ENCODE peak calls at places on chromosomes 4 and X, in six cellular contexts. S is EL; O is activated CD4-positive, alpha-beta memory T cell treated with anti-CD3 and anti-CD28 coated beads for 36 hours; L is colonic mucosa; U is ureter; C is HEK293T. J is an unnamed sample.

GRCh38 chr4:137994858-137995257 is 247.3 kb downstream of the SLC7A11 start:
- DNase-seq in S (peak), O (no peak), L (no peak), U (no peak), C (no peak), J (no peak)

GRCh38 chr4:10662937-10663336 is 21.6 kb downstream of the CLNK start:
- DNase-seq in S (no peak), O (no peak), L (no peak), U (no peak), C (no peak), J (no peak)

GRCh38 chr4:133402616-133403015 is 253.5 kb downstream of the PCDH10 start:
- DNase-seq in S (peak), O (no peak), L (no peak), U (no peak), C (no peak), J (no peak)

GRCh38 chrX:7086384-7086783 is 61.1 kb upstream of the STS start:
- DNase-seq in S (peak), O (no peak), L (no peak), U (no peak), C (no peak), J (no peak)

GRCh38 chrX:53305996-53306937 is 24.9 kb upstream of the IQSEC2 start:
- DNase-seq in S (no peak), O (no peak), L (no peak), U (no peak), C (no peak), J (no peak)

GRCh38 chr4:148515248-148515647 is 73.0 kb upstream of the NR3C2 start:
- DNase-seq in S (peak), O (no peak), L (no peak), U (no peak), C (no peak), J (no peak)

GRCh38 chr4:189773909-189774308 is 166.8 kb upstream of the FRG1 start:
- DNase-seq in S (peak), O (no peak), L (no peak), U (no peak), C (no peak), J (no peak)

GRCh38 chr4:124276461-124276860 is 436.1 kb downstream of the ANKRD50 start:
- DNase-seq in S (peak), O (no peak), L (no peak), U (no peak), C (no peak), J (no peak)

GRCh38 chr4:119939066-119939995 is 127.3 kb downstream of the MAD2L1 start:
- DNase-seq in S (peak), O (no peak), L (no peak), U (no peak), C (no peak), J (no peak)

GRCh38 chr4:122718265-122718664 is 14.2 kb upstream of the BBS12 start:
- DNase-seq in S (no peak), O (no peak), L (no peak), U (no peak), C (no peak), J (no peak)

GRCh38 chr4:84957509-84958420 is 8.7 kb downstream of the WDFY3 start:
- DNase-seq in S (peak), O (no peak), L (no peak), U (no peak), C (no peak), J (no peak)

GRCh38 chr4:69156913-69157312 is 57.6 kb downstream of the UGT2B11 start:
- DNase-seq in S (peak), O (no peak), L (no peak), U (no peak), C (peak), J (no peak)

GRCh38 chrX:4622768-4623167 is 909.3 kb upstream of the PRKX start:
- DNase-seq in S (no peak), O (no peak), L (no peak), U (no peak), C (no peak), J (no peak)

GRCh38 chrX:110383414-110383813 is 24.8 kb downstream of the RTL9 start:
- DNase-seq in S (peak), O (no peak), L (no peak), U (no peak), C (no peak), J (no peak)

GRCh38 chr4:5816851-5817375 is 76.0 kb downstream of the CRMP1 start:
- DNase-seq in S (no peak), O (no peak), L (no peak), U (no peak), C (no peak), J (no peak)

J was measured in prostate gland.